ENCODE peak calls at places on chromosome 1, in six cellular contexts. A is heart right ventricle, M is cardiac fibroblast, E is GM06990, Z is mesendoderm, K is neural progenitor cell. T is an unnamed sample.

GRCh38 chr1:105632342-105633196 is 1423.9 kb upstream of the PRMT6 start:
- DNase-seq in M (no peak), Z (peak), K (no peak), E (no peak), A (no peak), T (no peak)

GRCh38 chr1:219931033-219931432 is 2.7 kb upstream of the SLC30A10 start:
- DNase-seq in E (no peak), Z (no peak), M (no peak), A (no peak), K (no peak), T (no peak)

GRCh38 chr1:56572334-56573050 is 6.9 kb downstream of the PLPP3 start:
- DNase-seq in K (no peak), A (no peak), E (no peak), M (no peak), Z (no peak), T (no peak)

GRCh38 chr1:118184737-118185082 is 318 bp downstream of the SPAG17 start:
- DNase-seq in A (no peak), Z (peak), K (no peak), M (peak), E (no peak), T (no peak)

GRCh38 chr1:40723196-40723955 is 31.9 kb downstream of the NFYC start:
- DNase-seq in M (no peak), K (no peak), A (no peak), Z (no peak), E (no peak), T (no peak)

GRCh38 chr1:25561426-25562100 is 18.2 kb downstream of the LDLRAP1 start:
- DNase-seq in M (no peak), E (no peak), K (no peak), Z (no peak), A (no peak), T (no peak)

GRCh38 chr1:220121791-220122530 is 28.0 kb downstream of the IARS2 start:
- DNase-seq in Z (no peak), M (peak), K (no peak), A (no peak), E (no peak), T (no peak)

GRCh38 chr1:209775634-209776033 is 8.7 kb downstream of the C1orf74 start:
- DNase-seq in M (no peak), Z (no peak), A (no peak), K (no peak), E (no peak), T (no peak)

GRCh38 chr1:184953600-184954219 is 20.6 kb downstream of the NIBAN1 start:
- DNase-seq in E (no peak), A (no peak), Z (peak), M (peak), K (no peak), T (peak)

GRCh38 chr1:18332626-18333025 is 148.1 kb upstream of the KLHDC7A start:
- DNase-seq in K (peak), E (no peak), M (no peak), A (no peak), Z (no peak), T (no peak)

GRCh38 chr1:167663002-167663772 is 33.2 kb downstream of the RCSD1 start:
- DNase-seq in Z (peak), K (no peak), E (peak), M (peak), A (peak), T (no peak)

GRCh38 chr1:156468693-156469345 is 31.8 kb downstream of the MEF2D start:
- DNase-seq in M (no peak), E (no peak), Z (no peak), K (no peak), A (no peak), T (no peak)

GRCh38 chr1:152577168-152577567 is 3.1 kb downstream of the LCE3D start:
- DNase-seq in A (no peak), M (no peak), E (peak), Z (no peak), K (no peak), T (no peak)

GRCh38 chr1:69913967-69914366 is 291.4 kb downstream of the LRRC40 start:
- DNase-seq in A (no peak), K (no peak), M (peak), Z (no peak), E (no peak), T (peak)

GRCh38 chr1:7752512-7753417 is 18.3 kb upstream of the VAMP3 start:
- DNase-seq in K (peak), A (no peak), M (peak), E (no peak), Z (peak), T (peak)

GRCh38 chr1:53532912-53533311 is 73.7 kb downstream of the DMRTB1 start:
- DNase-seq in A (no peak), E (no peak), M (no peak), K (no peak), Z (peak), T (no peak)

GRCh38 chr1:173050865-173051264 is at the start of gene TNFSF18:
- DNase-seq in A (no peak), M (peak), E (no peak), Z (no peak), K (no peak), T (peak)

GRCh38 chr1:238489006-238489405 is 598.3 kb upstream of the ZP4 start:
- DNase-seq in A (no peak), E (no peak), Z (no peak), K (no peak), M (peak), T (no peak)

GRCh38 chr1:90204036-90204594 is 209.2 kb downstream of the ZNF326 start:
- DNase-seq in E (no peak), Z (peak), M (no peak), A (no peak), K (no peak), T (peak)

GRCh38 chr1:9031484-9032259 is 5.4 kb upstream of the SLC2A7 start:
- DNase-seq in K (no peak), E (no peak), A (peak), M (no peak), Z (no peak), T (no peak)

GRCh38 chr1:33367488-33368405 is 46.8 kb upstream of the A3GALT2 start:
- DNase-seq in M (peak), K (peak), A (peak), E (peak), Z (peak), T (no peak)

GRCh38 chr1:185646202-185646683 is 87.9 kb upstream of the HMCN1 start:
- DNase-seq in M (peak), A (no peak), E (no peak), Z (peak), K (peak), T (peak)

GRCh38 chr1:70685300-70686286 is 274.5 kb downstream of the CTH start:
- DNase-seq in A (no peak), Z (peak), M (peak), K (peak), E (no peak), T (peak)

GRCh38 chr1:39434797-39435395 is 56.5 kb upstream of the BMP8A start:
- DNase-seq in A (no peak), E (no peak), K (no peak), M (peak), Z (no peak), T (no peak)

GRCh38 chr1:86339014-86339413 is 57.1 kb downstream of the ODF2L start:
- DNase-seq in E (no peak), K (no peak), Z (no peak), A (no peak), M (no peak), T (no peak)

GRCh38 chr1:70247768-70248167 is 26.6 kb downstream of the SRSF11 start:
- DNase-seq in K (no peak), M (no peak), E (no peak), Z (no peak), A (no peak), T (no peak)

GRCh38 chr1:174021611-174022079 is 512 bp downstream of the RC3H1 start:
- DNase-seq in Z (peak), E (peak), M (peak), A (no peak), K (peak), T (no peak)

GRCh38 chr1:230507671-230508407 is 81.7 kb upstream of the PGBD5 start:
- DNase-seq in Z (no peak), E (no peak), K (no peak), A (peak), M (peak), T (no peak)

GRCh38 chr1:214002472-214002871 is 14.7 kb downstream of the PROX1 start:
- DNase-seq in M (peak), E (no peak), K (no peak), Z (no peak), A (no peak), T (no peak)

GRCh38 chr1:198523183-198523942 is 17.1 kb downstream of the ATP6V1G3 start:
- DNase-seq in K (no peak), E (no peak), Z (no peak), A (no peak), M (no peak), T (no peak)

GRCh38 chr1:215583185-215583692 is 16.1 kb downstream of the KCTD3 start:
- DNase-seq in E (no peak), Z (peak), K (no peak), M (peak), A (no peak), T (no peak)

GRCh38 chr1:90710579-90711536 is 6.2 kb downstream of the BARHL2 start:
- DNase-seq in Z (peak), K (peak), A (no peak), E (no peak), M (no peak), T (no peak)

GRCh38 chr1:196515904-196516303 is 92.3 kb downstream of the KCNT2 start:
- DNase-seq in E (no peak), A (no peak), M (no peak), Z (peak), K (peak), T (no peak)

GRCh38 chr1:236082511-236082910 is 17.6 kb upstream of the NID1 start:
- DNase-seq in A (no peak), Z (no peak), E (no peak), K (no peak), M (no peak), T (no peak)

GRCh38 chr1:3871451-3871805 is 14.2 kb downstream of the DFFB start:
- DNase-seq in E (no peak), K (no peak), A (no peak), M (no peak), Z (no peak), T (no peak)

GRCh38 chr1:9848022-9848421 is 24.3 kb upstream of the CLSTN1 start:
- DNase-seq in A (no peak), Z (no peak), E (no peak), M (no peak), K (no peak), T (no peak)

GRCh38 chr1:205442051-205442721 is 13.7 kb downstream of the BLACAT1 start:
- DNase-seq in E (no peak), M (no peak), K (peak), Z (no peak), A (no peak), T (no peak)

GRCh38 chr1:58786184-58786926 is 2.5 kb upstream of the JUN start:
- DNase-seq in Z (no peak), M (peak), K (no peak), E (no peak), A (no peak), T (no peak)

GRCh38 chr1:154845174-154845573 is 24.9 kb downstream of the KCNN3 start:
- DNase-seq in A (peak), M (no peak), K (no peak), E (no peak), Z (no peak), T (no peak)

GRCh38 chr1:60886090-60886489 is 196.3 kb upstream of the NFIA start:
- DNase-seq in Z (no peak), A (no peak), M (no peak), E (no peak), K (no peak), T (no peak)
- H3K4me3 ChIP-seq in Z (no peak), A (no peak), M (no peak), E (no peak), K (no peak), T (no peak)

GRCh38 chr1:1677718-1678580 is 14.6 kb downstream of the SLC35E2B start:
- DNase-seq in E (peak), K (no peak), A (peak), Z (no peak), M (no peak), T (no peak)
- H3K4me3 ChIP-seq in E (peak), K (no peak), A (no peak), Z (no peak), M (no peak), T (no peak)

DNA sequence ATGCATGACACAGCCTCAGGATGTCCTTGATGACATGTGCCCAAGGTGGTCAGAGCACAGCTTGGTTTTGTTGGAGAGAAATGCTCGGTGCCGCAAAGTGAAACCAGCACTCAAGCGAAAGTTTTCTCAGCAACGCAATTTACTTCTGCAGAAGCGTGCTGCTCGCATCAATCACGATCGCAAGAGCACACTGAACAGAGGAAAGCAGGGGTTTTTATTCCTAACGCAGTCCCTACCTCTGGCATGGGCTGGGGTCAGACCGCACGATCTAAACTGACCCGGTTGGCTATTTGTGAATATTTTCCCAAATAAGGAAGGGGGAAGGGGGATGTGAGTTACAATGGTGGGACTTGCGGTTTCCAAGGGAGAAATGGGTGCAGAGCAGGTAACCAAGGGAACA is 809 bp upstream of the ZNF669 start:
- DNase-seq in M (no peak), Z (no peak), E (no peak), A (no peak), K (no peak), T (no peak)
- H3K4me3 ChIP-seq in M (no peak), Z (no peak), E (no peak), A (peak), K (no peak), T (no peak)

GRCh38 chr1:92444351-92444750 is 42.4 kb downstream of the GFI1 start:
- DNase-seq in K (no peak), E (no peak), A (no peak), Z (peak), M (peak), T (no peak)

GRCh38 chr1:92441316-92442311 is 45.1 kb downstream of the GFI1 start:
- DNase-seq in Z (peak), A (no peak), K (peak), M (no peak), E (no peak), T (no peak)

GRCh38 chr1:92443893-92444292 is 42.8 kb downstream of the GFI1 start:
- DNase-seq in E (no peak), Z (peak), M (no peak), K (no peak), A (no peak), T (no peak)

GRCh38 chr1:92439291-92439690 is 47.4 kb downstream of the GFI1 start:
- DNase-seq in M (no peak), Z (no peak), A (no peak), E (no peak), K (no peak), T (no peak)

GRCh38 chr1:92442351-92442750 is 44.4 kb downstream of the GFI1 start:
- DNase-seq in K (no peak), E (no peak), M (no peak), Z (no peak), A (no peak), T (no peak)
- H3K4me3 ChIP-seq in K (no peak), E (no peak), M (no peak), Z (no peak), A (no peak), T (no peak)

DNA sequence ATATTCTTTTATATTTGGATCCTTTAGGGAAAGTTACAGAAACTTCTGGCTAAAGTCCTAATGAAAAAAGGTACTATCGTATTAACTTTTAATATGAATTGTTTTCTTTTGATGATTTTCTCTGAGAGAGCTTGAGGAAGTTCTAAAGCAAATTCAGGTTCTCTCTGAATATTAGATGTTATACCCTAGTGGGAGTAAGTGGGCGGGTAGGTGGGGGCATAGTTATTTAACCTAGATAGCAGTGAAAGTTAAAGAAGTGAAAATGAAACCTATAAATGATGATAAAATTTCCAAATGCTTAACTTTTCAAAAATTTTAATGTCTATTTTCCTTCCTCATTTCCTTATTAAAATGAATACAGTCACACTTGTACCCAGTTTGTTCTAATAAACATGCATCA is 26.2 kb upstream of the B3GALT2 start:
- DNase-seq in E (no peak), A (no peak), Z (no peak), M (no peak), K (no peak), T (no peak)
- H3K4me3 ChIP-seq in E (no peak), A (no peak), Z (no peak), M (no peak), K (no peak), T (no peak)